ENCODE peak calls at places on chromosome 1, in nine cellular contexts. F is NCI-H748 treated with DMSO at 0.1 percent for 48 hours, B is LoVo, E is GM04503, W is HCT116, O is ELR, L is H9, P is left ventricle myocardium superior, Z is ACHN. H is an unnamed sample.

GRCh38 chr1:41153750-41154274 is 88.3 kb downstream of the SCMH1 start:
- DNase-seq in F (no peak), B (no peak), E (no peak), W (no peak), O (no peak), L (no peak), P (no peak), Z (no peak), H (no peak)

GRCh38 chr1:117112063-117112462 is 9.5 kb downstream of the TRIM45 start:
- DNase-seq in F (no peak), B (no peak), E (no peak), W (no peak), O (no peak), L (no peak), P (no peak), Z (no peak), H (no peak)

GRCh38 chr1:92858564-92859399 is 26.9 kb downstream of the RPL5 start:
- DNase-seq in F (peak), B (peak), E (peak), W (peak), O (peak), L (no peak), P (no peak), Z (peak), H (peak)

GRCh38 chr1:6962956-6963915 is 178.0 kb downstream of the CAMTA1 start:
- DNase-seq in F (peak), B (peak), E (no peak), W (peak), O (peak), L (peak), P (peak), Z (no peak), H (no peak)

GRCh38 chr1:49765034-49765433 is 258.7 kb downstream of the AGBL4 start:
- DNase-seq in F (peak), B (no peak), E (no peak), W (no peak), O (no peak), L (no peak), P (no peak), Z (no peak), H (peak)

GRCh38 chr1:206951318-206952105 is 5.2 kb upstream of the PIGR start:
- DNase-seq in F (no peak), B (peak), E (no peak), W (no peak), O (no peak), L (no peak), P (no peak), Z (peak), H (no peak)

GRCh38 chr1:246210751-246211150 is 296.3 kb downstream of the SMYD3 start:
- DNase-seq in F (peak), B (no peak), E (no peak), W (no peak), O (no peak), L (no peak), P (no peak), Z (no peak), H (peak)

GRCh38 chr1:36223373-36223995 is 759 bp upstream of the THRAP3 start:
- DNase-seq in F (no peak), B (peak), E (no peak), W (no peak), O (peak), L (no peak), P (no peak), Z (peak), H (peak)

GRCh38 chr1:7432896-7433380 is 338.2 kb upstream of the VAMP3 start:
- DNase-seq in F (no peak), B (no peak), E (no peak), W (no peak), O (no peak), L (no peak), P (no peak), Z (no peak), H (no peak)

GRCh38 chr1:154753426-154753825 is 116.7 kb downstream of the KCNN3 start:
- DNase-seq in F (no peak), B (no peak), E (no peak), W (no peak), O (no peak), L (no peak), P (no peak), Z (no peak), H (no peak)

GRCh38 chr1:172446547-172446946 is 2.7 kb upstream of the PIGC start:
- DNase-seq in F (no peak), B (no peak), E (no peak), W (no peak), O (no peak), L (no peak), P (no peak), Z (no peak), H (no peak)

GRCh38 chr1:2378441-2378851 is 12.9 kb downstream of the MORN1 start:
- DNase-seq in F (no peak), B (no peak), E (no peak), W (no peak), O (no peak), L (no peak), P (peak), Z (no peak), H (no peak)

GRCh38 chr1:6245869-6246496 is 2.0 kb downstream of the HES3 start:
- DNase-seq in F (peak), B (no peak), E (no peak), W (no peak), O (peak), L (peak), P (no peak), Z (no peak), H (peak)

GRCh38 chr1:7827134-7827955 is 25.5 kb downstream of the UTS2 start:
- DNase-seq in F (no peak), B (peak), E (no peak), W (no peak), O (no peak), L (no peak), P (no peak), Z (no peak), H (no peak)

GRCh38 chr1:29525941-29526340 is 289.6 kb downstream of the PTPRU start:
- DNase-seq in F (no peak), B (no peak), E (no peak), W (no peak), O (no peak), L (no peak), P (no peak), Z (no peak), H (no peak)

GRCh38 chr1:185017966-185018365 is 27.4 kb upstream of the RNF2 start:
- DNase-seq in F (no peak), B (no peak), E (no peak), W (no peak), O (no peak), L (no peak), P (no peak), Z (no peak), H (no peak)

GRCh38 chr1:56404561-56405030 is 174.8 kb downstream of the PLPP3 start:
- DNase-seq in F (no peak), B (no peak), E (peak), W (no peak), O (no peak), L (no peak), P (peak), Z (no peak), H (no peak)

GRCh38 chr1:161480381-161481035 is 24.7 kb upstream of the FCGR2A start:
- DNase-seq in F (no peak), B (no peak), E (no peak), W (no peak), O (no peak), L (no peak), P (no peak), Z (no peak), H (no peak)

GRCh38 chr1:29339176-29339575 is 102.9 kb downstream of the PTPRU start:
- DNase-seq in F (no peak), B (no peak), E (no peak), W (no peak), O (no peak), L (no peak), P (no peak), Z (no peak), H (no peak)

GRCh38 chr1:82778612-82779011 is 977.9 kb downstream of the ADGRL2 start:
- DNase-seq in F (no peak), B (no peak), E (no peak), W (no peak), O (peak), L (no peak), P (no peak), Z (peak), H (peak)

GRCh38 chr1:174982971-174983689 is 16.6 kb upstream of the CACYBP start:
- DNase-seq in F (peak), B (no peak), E (no peak), W (peak), O (peak), L (no peak), P (no peak), Z (peak), H (peak)

GRCh38 chr1:204073837-204074273 is 940 bp downstream of the SOX13 start:
- DNase-seq in F (no peak), B (no peak), E (no peak), W (no peak), O (peak), L (no peak), P (peak), Z (no peak), H (no peak)

GRCh38 chr1:93567255-93567918 is 114.2 kb downstream of the BCAR3 start:
- DNase-seq in F (no peak), B (no peak), E (peak), W (no peak), O (peak), L (no peak), P (no peak), Z (peak), H (peak)

GRCh38 chr1:225464851-225465792 is 37.3 kb upstream of the LBR start:
- DNase-seq in F (no peak), B (no peak), E (no peak), W (no peak), O (no peak), L (peak), P (no peak), Z (no peak), H (peak)

GRCh38 chr1:40317394-40318074 is 448 bp upstream of the COL9A2 start:
- DNase-seq in F (no peak), B (no peak), E (no peak), W (no peak), O (no peak), L (peak), P (no peak), Z (no peak), H (peak)

GRCh38 chr1:36083635-36084501 is at the start of gene TEKT2:
- DNase-seq in F (peak), B (no peak), E (no peak), W (no peak), O (peak), L (peak), P (peak), Z (peak), H (peak)

GRCh38 chr1:69377507-69377906 is 190.2 kb upstream of the LRRC7 start:
- DNase-seq in F (no peak), B (no peak), E (no peak), W (no peak), O (no peak), L (no peak), P (no peak), Z (no peak), H (no peak)

GRCh38 chr1:202134645-202135172 is 9.8 kb downstream of the ARL8A start:
- DNase-seq in F (no peak), B (no peak), E (no peak), W (no peak), O (no peak), L (no peak), P (no peak), Z (no peak), H (no peak)

GRCh38 chr1:51048670-51049069 is 53.4 kb upstream of the C1orf185 start:
- DNase-seq in F (no peak), B (no peak), E (no peak), W (no peak), O (no peak), L (no peak), P (no peak), Z (no peak), H (no peak)

GRCh38 chr1:218164111-218164929 is 120.8 kb upstream of the RRP15 start:
- DNase-seq in F (peak), B (peak), E (no peak), W (no peak), O (peak), L (peak), P (peak), Z (no peak), H (peak)

GRCh38 chr1:39149509-39149908 is 55.0 kb upstream of the MACF1 start:
- DNase-seq in F (no peak), B (no peak), E (no peak), W (no peak), O (no peak), L (no peak), P (no peak), Z (no peak), H (no peak)

GRCh38 chr1:174769961-174770549 is 229.7 kb upstream of the CACYBP start:
- DNase-seq in F (peak), B (peak), E (peak), W (peak), O (peak), L (no peak), P (no peak), Z (peak), H (peak)

GRCh38 chr1:31943546-31944184 is 5.5 kb upstream of the PTP4A2 start:
- DNase-seq in F (no peak), B (no peak), E (no peak), W (no peak), O (peak), L (no peak), P (no peak), Z (no peak), H (no peak)

GRCh38 chr1:43931711-43932660 is 1.6 kb upstream of the ARTN start:
- DNase-seq in F (no peak), B (no peak), E (no peak), W (no peak), O (no peak), L (no peak), P (no peak), Z (no peak), H (no peak)

GRCh38 chr1:181043025-181043880 is 9.5 kb downstream of the MR1 start:
- DNase-seq in F (peak), B (peak), E (no peak), W (no peak), O (no peak), L (no peak), P (no peak), Z (no peak), H (no peak)